ENCODE peak calls at places on chromosomes 16 and 17, in nine cellular contexts. W is spleen, F is AG04450, K is AG10803, U is keratinocyte, A is SK-N-SH, T is mucosa of descending colon, D is IMR-90, O is Caco-2. C is an unnamed sample.

GRCh38 chr16:8963010-8963824 is 489 bp downstream of the USP7 start:
- DNase-seq in W (peak; percentile 87), F (no peak), K (no peak), U (no peak), A (peak; percentile 75), T (no peak), D (no peak), O (no peak), C (no peak)

GRCh38 chr16:11719171-11719570 is 23.5 kb downstream of the TXNDC11 start:
- DNase-seq in W (no peak), F (no peak), K (no peak), U (no peak), A (no peak), T (no peak), D (no peak), O (no peak), C (no peak)

GRCh38 chr16:11129378-11129781 is 126.6 kb downstream of the SOCS1 start:
- DNase-seq in W (no peak), F (no peak), K (peak; percentile 93), U (no peak), A (peak; percentile 78), T (no peak), D (no peak), O (no peak), C (no peak)

GRCh38 chr17:45320931-45321461 is 4.2 kb upstream of the MAP3K14 start:
- DNase-seq in W (no peak), F (peak; percentile 73), K (peak; percentile 97), U (no peak), A (no peak), T (peak; percentile 60), D (peak; percentile 97), O (no peak), C (no peak)

GRCh38 chr16:64362193-64362592 is 759.7 kb downstream of the CDH11 start:
- DNase-seq in W (no peak), F (no peak), K (peak; percentile 26), U (no peak), A (no peak), T (no peak), D (peak; percentile 52), O (no peak), C (no peak)

GRCh38 chr16:24216961-24217360 is 39.2 kb upstream of the CACNG3 start:
- DNase-seq in W (no peak), F (no peak), K (no peak), U (no peak), A (no peak), T (no peak), D (no peak), O (no peak), C (no peak)

GRCh38 chr16:30068750-30069574 is 3.4 kb downstream of the ALDOA start:
- DNase-seq in W (no peak), F (no peak), K (no peak), U (no peak), A (peak; percentile 52), T (peak; percentile 46), D (no peak), O (no peak), C (no peak)

GRCh38 chr16:1215574-1216295 is 9.3 kb downstream of the TPSG1 start:
- DNase-seq in W (no peak), F (no peak), K (no peak), U (no peak), A (no peak), T (no peak), D (no peak), O (no peak), C (no peak)

GRCh38 chr16:1150511-1150982 is 2.4 kb upstream of the CACNA1H start:
- DNase-seq in W (no peak), F (no peak), K (peak; percentile 48), U (no peak), A (no peak), T (no peak), D (peak; percentile 47), O (no peak), C (no peak)

GRCh38 chr16:89606006-89606405 is 7.4 kb upstream of the DPEP1 start:
- DNase-seq in W (no peak), F (no peak), K (no peak), U (no peak), A (no peak), T (no peak), D (no peak), O (no peak), C (no peak)

GRCh38 chr17:81328489-81328888 is 33.4 kb upstream of the SLC38A10 start:
- DNase-seq in W (no peak), F (no peak), K (no peak), U (no peak), A (no peak), T (no peak), D (no peak), O (no peak), C (peak; percentile 87)

GRCh38 chr17:2689411-2690164 is 22.0 kb downstream of the CLUH start:
- DNase-seq in W (peak; percentile 77), F (no peak), K (no peak), U (no peak), A (peak; percentile 38), T (no peak), D (no peak), O (no peak), C (no peak)

GRCh38 chr17:65154770-65155589 is 17.8 kb downstream of the RGS9 start:
- DNase-seq in W (no peak), F (peak; percentile 29), K (peak; percentile 25), U (peak; percentile 5), A (no peak), T (peak; percentile 22), D (peak; percentile 83), O (no peak), C (no peak)

DNA sequence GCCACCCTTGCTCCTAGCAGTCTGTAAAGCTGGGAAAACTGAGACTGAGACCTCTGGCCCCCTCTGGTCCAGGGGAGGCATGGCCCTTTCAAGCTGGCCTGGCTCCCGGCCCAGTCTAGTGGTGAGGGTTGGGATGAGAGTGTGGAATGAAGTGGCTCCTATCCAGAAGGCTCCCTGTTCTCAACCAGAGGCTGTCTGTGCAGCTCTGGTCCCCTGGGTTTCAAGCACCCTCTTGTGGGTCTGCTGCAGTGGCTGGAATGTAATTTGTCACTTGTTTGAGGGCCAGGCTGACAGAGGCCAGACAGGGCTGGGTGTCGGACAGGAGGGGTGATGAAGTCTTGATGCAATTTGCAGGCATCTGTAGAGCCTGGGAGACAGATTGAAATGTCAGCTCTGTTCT is 22.1 kb upstream of the PHF12 start:
- DNase-seq in W (no peak), F (no peak), K (peak; percentile 75), U (no peak), A (peak; percentile 86), T (no peak), D (peak; percentile 46), O (no peak), C (no peak)
- TF ChIP-seq CTCF in W (no peak), F (peak; percentile 30), K (no peak), U (no peak), A (no peak), T (no peak), D (peak; percentile 8), O (no peak), C (no peak)

GRCh38 chr17:7215652-7216139 is 3.9 kb downstream of the DLG4 start:
- DNase-seq in W (no peak), F (no peak), K (no peak), U (no peak), A (peak; percentile 59), T (no peak), D (peak; percentile 14), O (no peak), C (no peak)
- H3K4me3 ChIP-seq in W (no peak overlapping the region), F (peak overlapping the region; percentile 72), K (peak overlapping the region; percentile 72), U (peak overlapping the region; percentile 1), A (peak overlapping the region; percentile 61), T (no peak overlapping the region), D (peak overlapping the region; percentile 55), O (no peak overlapping the region), C (no peak overlapping the region)

DNA sequence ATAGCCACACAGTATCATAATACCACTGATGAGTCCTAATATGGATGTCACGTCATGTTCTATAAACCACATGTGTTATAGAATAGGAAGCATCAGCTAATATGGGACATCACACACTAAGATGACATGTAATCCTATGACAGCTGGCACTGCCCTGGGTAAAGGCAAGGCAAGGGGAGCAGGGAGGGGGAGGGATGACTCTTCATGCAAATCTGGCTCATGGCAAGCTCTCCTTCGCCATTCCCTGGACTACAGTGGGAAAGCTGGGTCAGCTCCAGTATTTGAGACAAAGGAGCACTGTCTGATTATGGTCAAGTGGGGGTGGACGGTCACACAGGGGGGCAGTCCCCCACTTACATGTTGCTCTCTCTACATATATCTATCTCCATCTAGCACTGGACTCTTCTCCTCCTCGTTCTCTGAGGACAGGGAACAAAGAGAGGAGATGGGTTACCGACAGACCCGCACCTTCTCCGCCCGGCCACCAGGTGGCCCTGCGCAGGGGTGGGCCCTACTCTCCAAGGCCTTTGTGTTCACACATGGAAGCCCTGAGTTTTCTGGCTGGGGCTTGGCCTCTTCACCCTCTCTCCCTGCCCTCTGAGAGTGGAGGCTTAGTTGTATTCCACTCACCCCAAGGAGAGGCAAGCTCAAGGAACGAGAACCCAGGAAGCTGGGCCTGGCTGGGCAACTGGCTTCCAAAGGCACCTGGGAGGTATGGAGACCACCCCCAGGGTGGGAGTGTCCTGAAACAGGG is 23.4 kb upstream of the MPO start:
- DNase-seq in W (peak; percentile 90), F (no peak), K (peak; percentile 29), U (no peak), A (peak; percentile 93), T (peak; percentile 39), D (peak; percentile 23), O (peak; percentile 69), C (no peak)
- TF ChIP-seq CTCF in W (peak; percentile 72), F (peak; percentile 74), K (peak; percentile 74), U (peak; percentile 87), A (peak; percentile 77), T (peak; percentile 52), D (peak; percentile 62), O (peak; percentile 85), C (peak; percentile 61)

GRCh38 chr16:86707581-86707980 is 129.2 kb downstream of the FOXL1 start:
- DNase-seq in W (no peak), F (no peak), K (no peak), U (no peak), A (no peak), T (no peak), D (no peak), O (no peak), C (no peak)

GRCh38 chr16:86709902-86710601 is 131.7 kb downstream of the FOXL1 start:
- DNase-seq in W (no peak), F (no peak), K (no peak), U (no peak), A (no peak), T (no peak), D (no peak), O (no peak), C (no peak)

GRCh38 chr16:86707171-86707570 is 128.8 kb downstream of the FOXL1 start:
- DNase-seq in W (no peak), F (no peak), K (no peak), U (no peak), A (no peak), T (no peak), D (no peak), O (no peak), C (no peak)

GRCh38 chr16:86709103-86709502 is 130.8 kb downstream of the FOXL1 start:
- DNase-seq in W (no peak), F (no peak), K (no peak), U (no peak), A (no peak), T (no peak), D (no peak), O (no peak), C (no peak)

DNA sequence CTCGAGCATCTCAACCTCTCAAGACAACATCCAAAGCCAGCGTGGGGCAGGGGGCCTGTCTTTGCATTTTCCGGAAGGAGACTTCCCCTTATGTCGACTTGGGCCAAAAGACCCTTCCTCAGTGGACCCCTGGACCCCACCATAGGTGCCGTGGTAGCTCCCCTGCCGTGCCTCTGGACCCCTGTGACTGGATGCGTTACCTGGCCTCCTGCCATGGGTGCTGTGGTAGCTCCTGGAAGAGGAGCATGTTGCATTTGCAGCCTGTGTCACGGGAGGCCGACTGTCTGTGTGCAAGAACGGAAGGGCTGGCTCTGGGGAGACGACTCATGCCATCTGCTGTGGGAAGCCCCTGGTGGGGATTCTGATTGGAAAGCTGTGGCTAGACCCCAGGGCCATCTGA is 130.1 kb downstream of the FOXL1 start:
- DNase-seq in W (no peak), F (no peak), K (no peak), U (no peak), A (no peak), T (no peak), D (no peak), O (peak; percentile 29), C (no peak)
- H3K4me3 ChIP-seq in W (no peak overlapping the region), F (no peak overlapping the region), K (no peak overlapping the region), U (no peak overlapping the region), A (no peak overlapping the region), T (no peak overlapping the region), D (no peak overlapping the region), O (no peak overlapping the region), C (no peak overlapping the region)

C was measured in gastrocnemius medialis.